ENCODE peak calls at places on chromosomes 3 and 15, in four cellular contexts. Q is head of caudate nucleus; C is ureter; B is activated CD4-positive, CD25-positive, alpha-beta regulatory T cell treated with anti-CD3 and anti-CD28 coated beads, Interleukin-2, amount 50 U/mL, for 16 hours. N is an unnamed sample.

GRCh38 chr3:179067839-179068238 is 3.8 kb downstream of the ZMAT3 start:
- DNase-seq in Q (no peak), C (no peak), B (no peak), N (no peak)

GRCh38 chr3:81452406-81452805 is 309.0 kb downstream of the GBE1 start:
- DNase-seq in Q (no peak), C (no peak), B (no peak), N (peak; percentile 14)

GRCh38 chr15:32838338-32838737 is 120.5 kb downstream of the GREM1 start:
- DNase-seq in Q (peak; percentile 23), C (no peak), B (no peak), N (no peak)

GRCh38 chr3:27345493-27345892 is 23.7 kb downstream of the NEK10 start:
- DNase-seq in Q (no peak), C (no peak), B (peak; percentile 9), N (no peak)

GRCh38 chr3:10459954-10460754 is 45.2 kb downstream of the ATP2B2 start:
- DNase-seq in Q (no peak), C (peak; percentile 51), B (peak; percentile 3), N (peak; percentile 83)

GRCh38 chr3:72234394-72234793 is 449.4 kb upstream of the PROK2 start:
- DNase-seq in Q (no peak), C (no peak), B (no peak), N (peak; percentile 84)

GRCh38 chr3:146256851-146257486 is 6.1 kb upstream of the PLSCR4 start:
- DNase-seq in Q (no peak), C (no peak), B (no peak), N (peak; percentile 49)

GRCh38 chr3:11514191-11514770 is 129.4 kb downstream of the VGLL4 start:
- DNase-seq in Q (no peak), C (peak; percentile 62), B (no peak), N (peak; percentile 96)

GRCh38 chr3:126507886-126508285 is 9.7 kb downstream of the UROC1 start:
- DNase-seq in Q (no peak), C (no peak), B (no peak), N (no peak)

GRCh38 chr3:21718161-21718765 is 32.7 kb downstream of the ZNF385D start:
- DNase-seq in Q (no peak), C (no peak), B (no peak), N (peak; percentile 100)

GRCh38 chr3:45497963-45498362 is 96.6 kb upstream of the LIMD1 start:
- DNase-seq in Q (no peak), C (no peak), B (no peak), N (no peak)

GRCh38 chr3:172561894-172562664 is 38.8 kb upstream of the TNFSF10 start:
- DNase-seq in Q (no peak), C (no peak), B (no peak), N (no peak)

GRCh38 chr3:11240496-11240895 is 31.7 kb upstream of the ATG7 start:
- DNase-seq in Q (no peak), C (no peak), B (no peak), N (peak; percentile 27)

GRCh38 chr15:53000412-53000811 is 210.3 kb upstream of the ONECUT1 start:
- DNase-seq in Q (no peak), C (no peak), B (no peak), N (no peak)

GRCh38 chr15:56817266-56817665 is 84.0 kb upstream of the ZNF280D start:
- DNase-seq in Q (no peak), C (no peak), B (no peak), N (peak; percentile 61)

N was measured in astrocyte.